ENCODE peak calls at places on chromosomes 7 and 10, in eight cellular contexts. D, W, B, K, Z, V, L and G are unnamed samples.

GRCh38 chr10:12473491-12473890 is 124.1 kb downstream of the CAMK1D start:
- DNase-seq in D (no peak), W (no peak), B (no peak), K (no peak), Z (no peak), V (no peak), L (no peak), G (no peak)

GRCh38 chr10:89296227-89296648 is 5.6 kb upstream of the IFIT2 start:
- DNase-seq in D (no peak), W (peak), B (no peak), K (no peak), Z (no peak), V (no peak), L (no peak), G (no peak)

GRCh38 chr10:103542764-103543616 is 49.5 kb downstream of the NEURL1 start:
- DNase-seq in D (no peak), W (peak), B (peak), K (peak), Z (peak), V (peak), L (no peak), G (no peak)

GRCh38 chr7:2040893-2041270 is 191.9 kb downstream of the MAD1L1 start:
- DNase-seq in D (no peak), W (no peak), B (no peak), K (no peak), Z (peak), V (no peak), L (no peak), G (peak)

GRCh38 chr7:141754939-141755338 is 9.0 kb upstream of the TAS2R3 start:
- DNase-seq in D (no peak), W (peak), B (no peak), K (no peak), Z (no peak), V (peak), L (no peak), G (no peak)

GRCh38 chr10:133324198-133324792 is 12.4 kb downstream of the CALY start:
- DNase-seq in D (peak), W (peak), B (peak), K (peak), Z (peak), V (peak), L (peak), G (no peak)

GRCh38 chr7:3495957-3496356 is 194.9 kb downstream of the SDK1 start:
- DNase-seq in D (no peak), W (no peak), B (no peak), K (no peak), Z (no peak), V (no peak), L (no peak), G (no peak)

GRCh38 chr7:39458346-39458745 is 107.9 kb upstream of the YAE1 start:
- DNase-seq in D (no peak), W (no peak), B (no peak), K (no peak), Z (no peak), V (no peak), L (no peak), G (no peak)

GRCh38 chr10:23338155-23338828 is 6.3 kb downstream of the C10orf67 start:
- DNase-seq in D (no peak), W (peak), B (no peak), K (no peak), Z (no peak), V (peak), L (no peak), G (no peak)

GRCh38 chr10:133260895-133261725 is 15.6 kb downstream of the ADAM8 start:
- DNase-seq in D (peak), W (peak), B (peak), K (peak), Z (peak), V (peak), L (peak), G (no peak)

GRCh38 chr10:95250856-95251255 is 39.9 kb downstream of the PDLIM1 start:
- DNase-seq in D (no peak), W (no peak), B (no peak), K (no peak), Z (no peak), V (no peak), L (no peak), G (no peak)

GRCh38 chr7:919924-920341 is 34.5 kb downstream of the ADAP1 start:
- DNase-seq in D (no peak), W (no peak), B (no peak), K (no peak), Z (peak), V (no peak), L (no peak), G (peak)

GRCh38 chr7:151377406-151377805 is 32.4 kb downstream of the WDR86 start:
- DNase-seq in D (no peak), W (no peak), B (no peak), K (no peak), Z (peak), V (no peak), L (no peak), G (no peak)

GRCh38 chr7:158950914-158951635 is 94.7 kb downstream of the DYNC2I1 start:
- DNase-seq in D (no peak), W (no peak), B (no peak), K (no peak), Z (no peak), V (no peak), L (no peak), G (no peak)

GRCh38 chr10:60820093-60820769 is 42.0 kb downstream of the CDK1 start:
- DNase-seq in D (no peak), W (peak), B (no peak), K (no peak), Z (no peak), V (peak), L (no peak), G (no peak)

GRCh38 chr10:34740321-34740720 is 74.8 kb downstream of the PARD3 start:
- DNase-seq in D (no peak), W (no peak), B (no peak), K (no peak), Z (no peak), V (no peak), L (no peak), G (no peak)

GRCh38 chr10:104824378-104825006 is 183.4 kb downstream of the SORCS3 start:
- DNase-seq in D (no peak), W (peak), B (no peak), K (peak), Z (no peak), V (peak), L (no peak), G (peak)

GRCh38 chr10:124025638-124026336 is 67.6 kb downstream of the CHST15 start:
- DNase-seq in D (no peak), W (peak), B (peak), K (no peak), Z (no peak), V (peak), L (no peak), G (no peak)

GRCh38 chr7:142811154-142811737 is 40.5 kb downstream of the PRSS2 start:
- DNase-seq in D (no peak), W (peak), B (no peak), K (peak), Z (no peak), V (peak), L (peak), G (no peak)

GRCh38 chr10:66836057-66836456 is 89.8 kb upstream of the LRRTM3 start:
- DNase-seq in D (no peak), W (peak), B (no peak), K (no peak), Z (no peak), V (no peak), L (no peak), G (no peak)

GRCh38 chr10:119654540-119654939 is 3.4 kb downstream of the BAG3 start:
- DNase-seq in D (peak), W (peak), B (no peak), K (no peak), Z (peak), V (no peak), L (peak), G (no peak)

GRCh38 chr10:22682237-22683192 is 31.9 kb downstream of the PIP4K2A start:
- DNase-seq in D (no peak), W (peak), B (peak), K (no peak), Z (no peak), V (no peak), L (peak), G (no peak)

GRCh38 chr7:108109216-108109908 is 20.8 kb downstream of the LAMB4 start:
- DNase-seq in D (no peak), W (peak), B (no peak), K (no peak), Z (no peak), V (peak), L (peak), G (no peak)

GRCh38 chr10:7541137-7542087 is 125.4 kb downstream of the ITIH5 start:
- DNase-seq in D (peak), W (peak), B (no peak), K (no peak), Z (no peak), V (peak), L (no peak), G (peak)

GRCh38 chr7:16564909-16565426 is 38.3 kb downstream of the LRRC72 start:
- DNase-seq in D (no peak), W (peak), B (no peak), K (no peak), Z (no peak), V (peak), L (peak), G (no peak)

GRCh38 chr7:68547794-68548193 is 1050.5 kb upstream of the AUTS2 start:
- DNase-seq in D (no peak), W (no peak), B (no peak), K (no peak), Z (no peak), V (no peak), L (peak), G (no peak)

GRCh38 chr7:128000854-128001265 is 30.4 kb downstream of the LRRC4 start:
- DNase-seq in D (no peak), W (no peak), B (no peak), K (no peak), Z (no peak), V (no peak), L (no peak), G (no peak)

GRCh38 chr10:133161486-133162051 is 1.6 kb downstream of the KNDC1 start:
- DNase-seq in D (no peak), W (no peak), B (no peak), K (no peak), Z (peak), V (peak), L (no peak), G (no peak)

GRCh38 chr10:19412531-19412930 is 363.9 kb downstream of the MALRD1 start:
- DNase-seq in D (no peak), W (peak), B (no peak), K (no peak), Z (no peak), V (peak), L (no peak), G (no peak)

GRCh38 chr7:82010416-82010815 is 240.6 kb upstream of the HGF start:
- DNase-seq in D (no peak), W (no peak), B (no peak), K (no peak), Z (no peak), V (no peak), L (no peak), G (no peak)

GRCh38 chr7:134315679-134316538 is 821 bp downstream of the SLC35B4 start:
- DNase-seq in D (no peak), W (peak), B (no peak), K (no peak), Z (no peak), V (peak), L (peak), G (no peak)

GRCh38 chr10:119003572-119004289 is 25.8 kb upstream of the NANOS1 start:
- DNase-seq in D (no peak), W (no peak), B (no peak), K (no peak), Z (peak), V (no peak), L (no peak), G (no peak)

GRCh38 chr7:100396421-100396982 is 23.2 kb downstream of the PILRA start:
- DNase-seq in D (no peak), W (no peak), B (no peak), K (no peak), Z (no peak), V (no peak), L (no peak), G (no peak)

GRCh38 chr7:100398239-100398638 is 25.0 kb downstream of the PILRA start:
- DNase-seq in D (no peak), W (no peak), B (no peak), K (no peak), Z (no peak), V (no peak), L (no peak), G (no peak)

GRCh38 chr7:100400656-100401055 is 27.4 kb downstream of the PILRA start:
- DNase-seq in D (no peak), W (peak), B (no peak), K (peak), Z (no peak), V (peak), L (no peak), G (no peak)

GRCh38 chr7:100400041-100400440 is 26.8 kb downstream of the PILRA start:
- DNase-seq in D (no peak), W (no peak), B (no peak), K (no peak), Z (no peak), V (no peak), L (no peak), G (no peak)

DNA sequence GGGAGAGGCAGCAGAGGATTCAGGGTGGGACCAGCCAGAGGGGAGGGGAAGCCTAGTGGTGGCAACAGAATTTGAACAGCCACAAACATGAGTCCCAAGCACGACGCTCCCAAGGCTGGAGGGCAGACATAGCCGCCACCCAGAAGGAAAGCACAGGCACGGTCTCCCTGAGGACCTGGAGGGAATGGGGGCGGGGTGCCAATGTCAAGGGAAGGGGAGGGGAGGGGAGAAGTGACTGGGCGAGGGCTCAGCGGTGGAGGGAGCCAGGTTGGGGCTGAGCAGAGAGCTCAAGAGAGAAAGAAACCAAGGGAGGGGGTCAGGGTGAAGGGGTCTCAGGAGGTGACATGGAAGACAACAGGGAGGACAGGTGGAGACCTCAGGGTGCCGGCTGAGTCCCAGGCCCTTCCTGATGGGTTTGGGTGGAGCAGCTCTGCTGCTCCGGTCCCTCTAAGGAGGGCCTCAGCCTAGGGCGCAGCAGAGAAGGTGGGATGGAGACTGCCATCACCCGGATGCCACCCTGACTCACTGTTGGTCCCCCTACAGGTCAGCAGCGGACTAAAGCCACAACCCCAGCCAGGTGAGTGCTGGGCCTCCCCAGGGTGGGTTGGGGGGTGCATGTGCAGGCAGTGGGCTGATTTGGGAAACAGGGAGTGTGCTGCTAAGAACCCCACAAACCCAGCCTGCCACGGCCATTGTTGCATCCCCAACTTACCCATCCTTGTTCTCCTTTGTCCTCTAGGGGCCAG is 24.2 kb downstream of the PILRA start:
- DNase-seq in D (no peak), W (no peak), B (no peak), K (no peak), Z (no peak), V (peak), L (no peak), G (no peak)
- TF ChIP-seq CTCF in D (no peak), W (no peak), B (no peak), K (no peak), Z (no peak), V (peak), L (no peak), G (no peak)

GRCh38 chr7:106890952-106891351 is 25.9 kb downstream of the PIK3CG start:
- DNase-seq in D (no peak), W (no peak), B (no peak), K (no peak), Z (no peak), V (no peak), L (no peak), G (no peak)

GRCh38 chr7:106893591-106893990 is 28.5 kb downstream of the PIK3CG start:
- DNase-seq in D (no peak), W (no peak), B (no peak), K (no peak), Z (no peak), V (no peak), L (no peak), G (no peak)

GRCh38 chr7:106888204-106888603 is 23.1 kb downstream of the PIK3CG start:
- DNase-seq in D (no peak), W (no peak), B (no peak), K (no peak), Z (no peak), V (no peak), L (no peak), G (no peak)

GRCh38 chr7:106895246-106895864 is 30.3 kb downstream of the PIK3CG start:
- DNase-seq in D (peak), W (no peak), B (no peak), K (no peak), Z (no peak), V (no peak), L (no peak), G (no peak)

GRCh38 chr7:106891545-106892410 is 26.7 kb downstream of the PIK3CG start:
- DNase-seq in D (no peak), W (no peak), B (no peak), K (no peak), Z (no peak), V (peak), L (no peak), G (no peak)
- TF ChIP-seq CTCF in D (no peak), W (no peak), B (no peak), K (no peak), Z (no peak), V (peak), L (no peak), G (no peak)

GRCh38 chr10:43374194-43374593 is 2.8 kb downstream of the FXYD4 start:
- DNase-seq in D (no peak), W (no peak), B (no peak), K (no peak), Z (no peak), V (no peak), L (no peak), G (no peak)

GRCh38 chr10:43377393-43377883 is 6.0 kb downstream of the FXYD4 start:
- DNase-seq in D (no peak), W (no peak), B (no peak), K (no peak), Z (peak), V (peak), L (no peak), G (peak)

GRCh38 chr10:43375401-43376020 is 4.1 kb downstream of the FXYD4 start:
- DNase-seq in D (no peak), W (no peak), B (no peak), K (no peak), Z (peak), V (no peak), L (no peak), G (no peak)

GRCh38 chr10:43376828-43377227 is 5.4 kb downstream of the FXYD4 start:
- DNase-seq in D (no peak), W (no peak), B (no peak), K (no peak), Z (no peak), V (no peak), L (no peak), G (no peak)

GRCh38 chr10:43376046-43376635 is 4.7 kb downstream of the FXYD4 start:
- DNase-seq in D (no peak), W (no peak), B (no peak), K (no peak), Z (no peak), V (no peak), L (no peak), G (no peak)
- TF ChIP-seq CTCF in D (no peak), W (no peak), B (no peak), K (no peak), Z (no peak), V (no peak), L (no peak), G (no peak)

DNA sequence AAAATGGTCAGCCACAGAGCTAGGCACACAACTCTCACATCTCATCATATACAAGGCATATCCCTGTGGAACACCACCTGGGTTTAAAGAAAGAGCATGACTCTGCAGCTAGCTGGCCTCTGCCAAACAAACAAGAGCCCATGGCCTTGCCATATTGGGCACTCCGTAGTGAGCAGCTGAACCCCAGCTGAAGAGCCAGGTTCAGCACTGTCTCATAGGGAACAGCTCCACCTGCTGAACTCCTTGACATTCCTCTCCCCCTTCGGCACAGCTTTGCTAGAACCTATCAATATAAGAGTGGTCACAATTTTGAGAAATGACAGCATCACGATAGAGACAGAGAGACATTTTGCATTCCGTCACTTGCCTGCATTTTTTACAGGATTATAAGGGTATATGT is 20.0 kb downstream of the SORCS1 start:
- DNase-seq in D (no peak), W (no peak), B (no peak), K (peak), Z (no peak), V (peak), L (no peak), G (peak)
- TF ChIP-seq CTCF in D (no peak), W (no peak), B (no peak), K (peak), Z (no peak), V (peak), L (no peak), G (no peak)

DNA sequence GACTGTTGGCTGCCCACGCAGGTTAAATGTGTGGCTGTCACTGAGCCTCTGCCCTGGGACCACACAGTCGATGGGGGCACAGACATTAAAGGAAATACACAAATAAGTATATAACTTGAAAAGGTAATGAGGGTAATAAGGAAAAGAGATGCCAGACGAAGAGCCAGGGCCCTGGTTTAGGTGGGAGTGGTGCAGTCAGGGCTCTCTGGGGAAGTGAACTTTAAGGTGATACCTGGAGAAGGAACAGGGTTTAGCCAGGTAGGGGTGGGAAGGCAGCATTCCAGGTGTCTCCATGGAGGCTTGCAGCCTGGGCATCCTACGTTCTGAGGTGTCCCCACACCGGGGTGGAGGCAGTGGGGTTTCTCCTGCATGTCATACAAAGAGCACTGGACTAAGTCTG is 50.4 kb downstream of the UNC5B start:
- DNase-seq in D (no peak), W (no peak), B (no peak), K (no peak), Z (no peak), V (no peak), L (no peak), G (no peak)
- TF ChIP-seq CTCF in D (no peak), W (no peak), B (no peak), K (no peak), Z (no peak), V (no peak), L (no peak), G (no peak)

DNA sequence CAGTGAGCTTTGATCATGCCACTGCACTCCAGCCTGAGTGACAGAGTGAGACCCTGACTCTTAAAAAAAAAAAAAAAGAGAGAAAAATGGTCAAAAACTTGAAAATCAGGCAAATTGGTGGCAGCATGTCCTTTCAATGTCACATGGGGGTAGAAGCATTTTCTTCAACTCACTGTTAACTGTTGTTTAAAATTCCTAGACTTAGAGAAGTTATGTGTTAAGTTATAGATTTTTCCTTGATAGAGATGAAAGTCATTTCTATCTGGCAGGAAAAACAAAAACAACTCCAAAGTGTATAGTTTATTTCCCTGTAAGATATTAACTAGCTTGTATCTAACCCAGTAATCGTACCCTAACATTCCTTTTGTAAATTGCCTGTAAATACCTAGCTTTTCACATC is 26.8 kb downstream of the LYZL2 start:
- DNase-seq in D (no peak), W (no peak), B (no peak), K (no peak), Z (no peak), V (no peak), L (no peak), G (no peak)
- TF ChIP-seq CTCF in D (no peak), W (no peak), B (no peak), K (no peak), Z (no peak), V (no peak), L (no peak), G (no peak)

GRCh38 chr7:90412458-90413184 is 9.4 kb downstream of the CLDN12 start:
- DNase-seq in D (no peak), W (no peak), B (no peak), K (no peak), Z (peak), V (peak), L (no peak), G (no peak)
- TF ChIP-seq CTCF in D (peak), W (peak), B (no peak), K (peak), Z (peak), V (peak), L (peak), G (no peak)